ENCODE peak calls at places on chromosomes 16 and 17, in six cellular contexts. C, D, F, H, T and W are unnamed samples.

GRCh38 chr16:12027091-12027490 is 50.6 kb downstream of the SNX29 start:
- DNase-seq in C (no peak), D (peak), F (no peak), H (no peak), T (no peak), W (no peak)

GRCh38 chr17:57110579-57111367 is 25.7 kb downstream of the AKAP1 start:
- DNase-seq in C (no peak), D (no peak), F (no peak), H (no peak), T (no peak), W (no peak)

GRCh38 chr17:50292465-50292864 is 18.2 kb downstream of the TMEM92 start:
- DNase-seq in C (no peak), D (no peak), F (no peak), H (no peak), T (no peak), W (no peak)

GRCh38 chr17:44970136-44970737 is 2.1 kb upstream of the C1QL1 start:
- DNase-seq in C (no peak), D (no peak), F (no peak), H (no peak), T (no peak), W (no peak)

GRCh38 chr16:54000361-54000760 is 286.2 kb downstream of the IRX3 start:
- DNase-seq in C (no peak), D (no peak), F (no peak), H (no peak), T (no peak), W (no peak)

GRCh38 chr16:54027126-54027922 is 259.3 kb downstream of the IRX3 start:
- DNase-seq in C (no peak), D (no peak), F (no peak), H (no peak), T (no peak), W (no peak)

GRCh38 chr16:5032748-5033167 is 977 bp downstream of the NAGPA start:
- DNase-seq in C (no peak), D (no peak), F (no peak), H (no peak), T (no peak), W (no peak)

GRCh38 chr16:70588565-70588964 is 57.8 kb upstream of the IL34 start:
- DNase-seq in C (no peak), D (no peak), F (no peak), H (no peak), T (no peak), W (no peak)

GRCh38 chr16:87249425-87249824 is 67.8 kb downstream of the C16orf95 start:
- DNase-seq in C (no peak), D (no peak), F (no peak), H (no peak), T (no peak), W (no peak)

GRCh38 chr17:39196191-39196819 is 1.2 kb downstream of the CACNB1 start:
- DNase-seq in C (no peak), D (no peak), F (no peak), H (no peak), T (no peak), W (no peak)

GRCh38 chr17:42243493-42243982 is 32.7 kb downstream of the STAT5B start:
- DNase-seq in C (no peak), D (no peak), F (no peak), H (no peak), T (no peak), W (no peak)

GRCh38 chr16:67459858-67460144 is 21.2 kb downstream of the ATP6V0D1 start:
- DNase-seq in C (no peak), D (no peak), F (no peak), H (no peak), T (no peak), W (no peak)

GRCh38 chr16:70253291-70254094 is 1.8 kb upstream of the EXOSC6 start:
- DNase-seq in C (no peak), D (no peak), F (no peak), H (no peak), T (no peak), W (no peak)

GRCh38 chr16:48378836-48379235 is 6.4 kb downstream of the SIAH1 start:
- DNase-seq in C (no peak), D (no peak), F (no peak), H (no peak), T (no peak), W (no peak)

GRCh38 chr16:49488740-49489525 is 115.3 kb downstream of the C16orf78 start:
- DNase-seq in C (no peak), D (no peak), F (no peak), H (no peak), T (no peak), W (no peak)

GRCh38 chr16:17629936-17630335 is 159.2 kb upstream of the XYLT1 start:
- DNase-seq in C (no peak), D (no peak), F (no peak), H (no peak), T (no peak), W (no peak)

GRCh38 chr16:68704232-68704867 is 32.7 kb upstream of the CDH1 start:
- DNase-seq in C (peak), D (no peak), F (peak), H (no peak), T (peak), W (peak)

GRCh38 chr16:47043200-47043599 is 69.7 kb upstream of the DNAJA2 start:
- DNase-seq in C (no peak), D (no peak), F (no peak), H (no peak), T (no peak), W (no peak)

GRCh38 chr17:9880582-9880999 is 24.5 kb downstream of the RCVRN start:
- DNase-seq in C (no peak), D (no peak), F (no peak), H (no peak), T (peak), W (peak)

GRCh38 chr16:53991181-53992056 is 287.5 kb downstream of the FTO start:
- DNase-seq in C (no peak), D (peak), F (no peak), H (no peak), T (no peak), W (no peak)

GRCh38 chr16:79128706-79129105 is 471.8 kb downstream of the MAF start:
- DNase-seq in C (no peak), D (no peak), F (no peak), H (no peak), T (no peak), W (no peak)